ENCODE peak calls at places on chromosomes 4 and X, in four cellular contexts. H is heart right ventricle, S is kidney, F is NB4. A is an unnamed sample.

GRCh38 chr4:144223654-144224053 is 83.1 kb upstream of the GYPA start:
- DNase-seq in H (no peak), S (no peak), F (no peak), A (peak; percentile 2)

GRCh38 chr4:140102406-140102805 is 51.6 kb downstream of the MAML3 start:
- DNase-seq in H (no peak), S (no peak), F (peak; percentile 54), A (no peak)

GRCh38 chr4:159097785-159098184 is 5.1 kb upstream of the RAPGEF2 start:
- DNase-seq in H (no peak), S (no peak), F (no peak), A (no peak)

GRCh38 chr4:11214281-11214680 is 214.4 kb downstream of the HS3ST1 start:
- DNase-seq in H (no peak), S (no peak), F (no peak), A (no peak)

GRCh38 chrX:39158801-39159657 is 357.8 kb downstream of the MID1IP1 start:
- DNase-seq in H (no peak), S (no peak), F (peak; percentile 26), A (no peak)

GRCh38 chr4:113825272-113825671 is 63.7 kb upstream of the CAMK2D start:
- DNase-seq in H (no peak), S (no peak), F (peak; percentile 45), A (no peak)

GRCh38 chr4:2799971-2800690 is 7.2 kb downstream of the SH3BP2 start:
- DNase-seq in H (no peak), S (peak; percentile 77), F (peak; percentile 43), A (no peak)

GRCh38 chr4:150739591-150739990 is 157.6 kb downstream of the MAB21L2 start:
- DNase-seq in H (no peak), S (no peak), F (no peak), A (no peak)

GRCh38 chrX:7889138-7889537 is 38.1 kb downstream of the PNPLA4 start:
- DNase-seq in H (no peak), S (no peak), F (no peak), A (no peak)

GRCh38 chr4:140757220-140757607 is 1.0 kb upstream of the TBC1D9 start:
- DNase-seq in H (no peak), S (no peak), F (no peak), A (no peak)

GRCh38 chr4:48049483-48049882 is 32.9 kb downstream of the NIPAL1 start:
- DNase-seq in H (no peak), S (no peak), F (no peak), A (no peak)

GRCh38 chr4:55754754-55755350 is 64.7 kb upstream of the EXOC1L start:
- DNase-seq in H (no peak), S (no peak), F (no peak), A (peak; percentile 40)

GRCh38 chr4:145565328-145565727 is 53.9 kb upstream of the MMAA start:
- DNase-seq in H (no peak), S (no peak), F (peak; percentile 72), A (peak; percentile 82)

GRCh38 chr4:61511716-61512488 is 311.8 kb downstream of the ADGRL3 start:
- DNase-seq in H (no peak), S (no peak), F (no peak), A (peak; percentile 10)

GRCh38 chr4:101670897-101671296 is 119.6 kb upstream of the BANK1 start:
- DNase-seq in H (no peak), S (no peak), F (no peak), A (peak; percentile 30)

GRCh38 chrX:45186643-45187026 is 14.0 kb downstream of the DIPK2B start:
- DNase-seq in H (no peak), S (no peak), F (no peak), A (no peak)

GRCh38 chr4:137510866-137511265 is 21.4 kb downstream of the PCDH18 start:
- DNase-seq in H (peak; percentile 41), S (no peak), F (peak; percentile 51), A (peak; percentile 96)

GRCh38 chr4:120215350-120215749 is 148.7 kb upstream of the MAD2L1 start:
- DNase-seq in H (no peak), S (no peak), F (no peak), A (no peak)

GRCh38 chrX:97471071-97471470 is 587.4 kb downstream of the RPA4 start:
- DNase-seq in H (no peak), S (no peak), F (peak; percentile 1), A (no peak)

GRCh38 chr4:129641179-129641578 is 545.2 kb downstream of the C4orf33 start:
- DNase-seq in H (peak; percentile 37), S (no peak), F (peak; percentile 71), A (peak; percentile 40)

GRCh38 chr4:158964114-158964727 is 138.7 kb upstream of the RAPGEF2 start:
- DNase-seq in H (no peak), S (no peak), F (no peak), A (no peak)

GRCh38 chr4:53461244-53461643 is 83.8 kb downstream of the FIP1L1 start:
- DNase-seq in H (no peak), S (no peak), F (no peak), A (peak; percentile 45)

GRCh38 chrX:17595456-17596035 is 141.7 kb upstream of the SCML1 start:
- DNase-seq in H (no peak), S (no peak), F (no peak), A (peak; percentile 69)

GRCh38 chr4:116374815-116375214 is 710.6 kb downstream of the TRAM1L1 start:
- DNase-seq in H (no peak), S (no peak), F (no peak), A (no peak)

GRCh38 chrX:43615677-43616076 is 40.4 kb upstream of the MAOA start:
- DNase-seq in H (peak; percentile 3), S (no peak), F (no peak), A (no peak)

GRCh38 chr4:87078987-87079469 is 141.4 kb downstream of the KLHL8 start:
- DNase-seq in H (no peak), S (no peak), F (no peak), A (peak; percentile 88)

GRCh38 chr4:60656171-60656570 is 544.0 kb upstream of the ADGRL3 start:
- DNase-seq in H (no peak), S (no peak), F (peak; percentile 58), A (peak; percentile 9)

GRCh38 chr4:169619518-169619957 is 840 bp upstream of the CLCN3 start:
- DNase-seq in H (peak; percentile 36), S (no peak), F (peak; percentile 60), A (peak; percentile 37)

GRCh38 chr4:172104534-172104933 is 291.3 kb downstream of the GALNTL6 start:
- DNase-seq in H (no peak), S (no peak), F (no peak), A (no peak)

GRCh38 chr4:182235016-182235415 is 8.2 kb upstream of the TENM3 start:
- DNase-seq in H (no peak), S (no peak), F (no peak), A (peak; percentile 59)

GRCh38 chr4:54609310-54609709 is 48.4 kb upstream of the KIT start:
- DNase-seq in H (no peak), S (no peak), F (no peak), A (no peak)

GRCh38 chr4:187887886-187888285 is 107.7 kb upstream of the ZFP42 start:
- DNase-seq in H (no peak), S (no peak), F (no peak), A (no peak)

GRCh38 chr4:103934178-103934789 is 214.5 kb upstream of the TACR3 start:
- DNase-seq in H (peak; percentile 14), S (no peak), F (peak; percentile 53), A (peak; percentile 43)

GRCh38 chr4:113759696-113760093 is 1.8 kb downstream of the CAMK2D start:
- DNase-seq in H (no peak), S (no peak), F (no peak), A (no peak)

GRCh38 chr4:118727360-118727759 is 42.2 kb downstream of the METTL14 start:
- DNase-seq in H (no peak), S (no peak), F (no peak), A (no peak)
- TF ChIP-seq CTCF in H (no peak), S (no peak), F (no peak), A (no peak)

GRCh38 chr4:112706840-112707207 is 69.9 kb downstream of the LARP7 start:
- DNase-seq in H (no peak), S (no peak), F (no peak), A (no peak)
- H3K4me3 ChIP-seq in H (peak overlapping the region; percentile 59), S (peak overlapping the region; percentile 66), F (no peak overlapping the region), A (no peak overlapping the region)

GRCh38 chr4:40301592-40301991 is 33.5 kb upstream of the CHRNA9 start:
- DNase-seq in H (no peak), S (no peak), F (no peak), A (no peak)

GRCh38 chr4:40299126-40299525 is 36.0 kb upstream of the CHRNA9 start:
- DNase-seq in H (no peak), S (no peak), F (no peak), A (no peak)

GRCh38 chr4:40300371-40301162 is 34.6 kb upstream of the CHRNA9 start:
- DNase-seq in H (no peak), S (no peak), F (no peak), A (no peak)

GRCh38 chr4:40303751-40304150 is 31.4 kb upstream of the CHRNA9 start:
- DNase-seq in H (no peak), S (no peak), F (no peak), A (no peak)

DNA sequence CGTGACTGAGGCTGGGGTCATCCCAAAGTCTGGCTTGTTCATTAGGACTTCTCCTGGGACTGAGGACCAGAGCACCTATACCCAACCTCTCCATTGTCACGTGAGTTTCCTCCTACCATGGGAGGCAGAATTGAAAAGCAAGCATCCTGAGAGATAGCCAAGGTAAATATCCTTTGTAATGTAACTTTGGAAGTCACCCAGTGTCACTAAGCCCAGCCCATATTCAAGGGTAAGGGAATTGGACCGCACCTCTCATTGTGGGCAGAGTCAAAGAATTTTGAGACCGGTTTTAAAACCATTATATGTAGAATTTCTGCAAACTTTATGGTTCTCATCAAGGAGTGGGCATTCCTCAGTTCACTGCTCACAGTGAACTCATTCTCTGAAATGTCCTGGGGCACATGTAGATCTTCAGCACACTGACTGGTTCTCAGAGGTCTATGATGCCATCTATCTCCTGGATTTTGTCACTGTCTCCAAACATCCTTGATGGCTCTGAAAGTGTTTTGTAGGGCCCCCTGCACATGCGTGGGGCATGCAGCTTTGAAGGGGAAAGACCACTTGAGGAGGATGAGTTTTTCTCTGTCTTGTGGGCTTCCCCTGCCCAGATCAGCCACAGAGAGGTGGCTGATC is 35.3 kb upstream of the CHRNA9 start:
- DNase-seq in H (no peak), S (no peak), F (peak; percentile 34), A (no peak)
- TF ChIP-seq CTCF in H (no peak), S (no peak), F (no peak), A (no peak)

GRCh38 chrX:46587753-46588171 is 14.2 kb downstream of the CHST7 start:
- DNase-seq in H (no peak), S (no peak), F (no peak), A (peak; percentile 13)

GRCh38 chrX:46587158-46587557 is 13.6 kb downstream of the CHST7 start:
- DNase-seq in H (no peak), S (no peak), F (peak; percentile 19), A (peak; percentile 43)

GRCh38 chrX:46582964-46583363 is 9.4 kb downstream of the CHST7 start:
- DNase-seq in H (no peak), S (no peak), F (no peak), A (peak; percentile 95)

GRCh38 chrX:46589977-46590723 is 16.6 kb downstream of the CHST7 start:
- DNase-seq in H (no peak), S (no peak), F (no peak), A (peak; percentile 91)

DNA sequence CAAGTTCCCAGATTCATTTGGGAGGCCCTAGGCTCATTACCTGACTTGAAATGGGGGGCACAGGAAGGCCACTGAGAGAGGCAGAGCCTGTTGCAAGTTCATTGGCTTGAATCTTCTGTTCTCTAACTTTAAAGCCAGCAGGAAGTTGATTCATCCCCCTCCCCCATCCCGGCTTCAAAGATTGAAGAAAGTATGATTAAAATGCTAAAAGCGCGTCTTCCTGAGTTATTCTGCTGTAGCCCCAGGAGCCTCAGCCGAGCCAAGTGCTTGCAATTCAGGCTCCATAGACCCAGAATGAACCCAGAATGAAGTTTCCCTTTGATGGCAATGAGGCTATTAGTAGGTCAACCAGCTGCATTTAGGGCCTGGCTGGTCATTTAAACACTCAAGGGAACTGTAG is 14.7 kb downstream of the CHST7 start:
- DNase-seq in H (peak; percentile 67), S (no peak), F (peak; percentile 48), A (peak; percentile 76)
- H3K4me3 ChIP-seq in H (peak overlapping the region; percentile 7), S (no peak overlapping the region), F (no peak overlapping the region), A (no peak overlapping the region)